ENCODE peak calls at places on chromosomes 4 and X, in eight cellular contexts. Q is iris pigment epithelial cell, J is HCT116, Y is WTC11, P is tibial nerve, S is ELR, M is GM23338, F is RPMI7951. H is an unnamed sample.

GRCh38 chr4:114116861-114117260 is 137.4 kb upstream of the ARSJ start:
- DNase-seq in J (no peak), Q (no peak), F (no peak), P (no peak), S (no peak), Y (no peak), M (no peak), H (no peak)

GRCh38 chr4:168674077-168674747 is 177.4 kb downstream of the PALLD start:
- DNase-seq in S (no peak), J (no peak), F (no peak), Y (no peak), P (no peak), M (no peak), Q (peak; percentile 91), H (no peak)

GRCh38 chr4:1109898-1110506 is 3.4 kb downstream of the RNF212 start:
- DNase-seq in M (no peak), Q (no peak), Y (no peak), F (no peak), S (no peak), P (no peak), J (no peak), H (no peak)

GRCh38 chr4:74628808-74629616 is 165.3 kb downstream of the BTC start:
- DNase-seq in F (peak; percentile 54), Q (peak; percentile 34), P (no peak), Y (no peak), S (peak; percentile 63), J (no peak), M (no peak), H (no peak)

GRCh38 chr4:26826721-26827120 is 33.9 kb upstream of the STIM2 start:
- DNase-seq in M (no peak), P (peak; percentile 22), J (no peak), S (no peak), Y (no peak), Q (peak; percentile 45), F (no peak), H (no peak)

GRCh38 chr4:13522282-13523104 is 21.8 kb downstream of the NKX3-2 start:
- DNase-seq in F (no peak), Y (peak; percentile 65), M (peak; percentile 81), J (no peak), P (no peak), S (peak; percentile 33), Q (no peak), H (peak; percentile 82)

GRCh38 chrX:45824471-45824870 is 623.8 kb upstream of the DIPK2B start:
- DNase-seq in S (peak; percentile 94), Q (peak; percentile 95), J (peak; percentile 89), F (peak; percentile 97), Y (peak; percentile 31), M (peak; percentile 27), P (no peak), H (no peak)

GRCh38 chrX:16119353-16120220 is 3.8 kb upstream of the GRPR start:
- DNase-seq in Q (no peak), S (no peak), M (no peak), F (no peak), J (no peak), P (no peak), Y (no peak), H (no peak)

GRCh38 chr4:112664611-112665010 is 27.7 kb downstream of the LARP7 start:
- DNase-seq in P (no peak), Q (peak; percentile 14), F (no peak), M (no peak), S (peak; percentile 8), J (no peak), Y (no peak), H (no peak)

GRCh38 chr4:67465032-67465762 is 80.1 kb downstream of the CENPC start:
- DNase-seq in P (no peak), S (no peak), F (no peak), Y (no peak), J (no peak), M (no peak), Q (no peak), H (no peak)

GRCh38 chr4:110854021-110854678 is 231.3 kb upstream of the PITX2 start:
- DNase-seq in P (no peak), Y (no peak), M (no peak), J (no peak), Q (peak; percentile 95), F (peak; percentile 38), S (peak; percentile 84), H (no peak)